ENCODE peak calls at places on chromosomes 13 and 19, in five cellular contexts. R is upper lobe of right lung; F is breast epithelium; S is heart left ventricle; J is effector memory CD4-positive, alpha-beta T cell. U is an unnamed sample.

GRCh38 chr13:52455677-52456041 is 381 bp downstream of the CKAP2 start:
- DNase-seq in F (peak), S (peak), R (peak), J (peak), U (peak)

GRCh38 chr13:42740753-42741152 is 40.6 kb upstream of the FAM216B start:
- DNase-seq in S (peak), J (no peak), R (peak), F (no peak), U (no peak)

GRCh38 chr19:12833747-12834417 is 497 bp downstream of the RTBDN start:
- DNase-seq in F (no peak), R (peak), J (peak), S (no peak), U (no peak)

GRCh38 chr13:40486518-40487163 is 179.8 kb downstream of the FOXO1 start:
- DNase-seq in J (no peak), F (no peak), S (no peak), R (no peak), U (no peak)

GRCh38 chr13:27338816-27339215 is 68.2 kb downstream of the RASL11A start:
- DNase-seq in S (no peak), R (no peak), F (no peak), J (no peak), U (no peak)

GRCh38 chr13:77084755-77085154 is 57.8 kb upstream of the FBXL3 start:
- DNase-seq in F (no peak), R (no peak), S (no peak), J (no peak), U (no peak)

GRCh38 chr13:69947577-69947976 is 160.0 kb upstream of the ATXN8OS start:
- DNase-seq in R (no peak), J (no peak), S (no peak), F (no peak), U (no peak)

GRCh38 chr13:74006666-74007065 is 127.5 kb downstream of the KLF12 start:
- DNase-seq in F (no peak), S (no peak), R (no peak), J (no peak), U (no peak)

GRCh38 chr13:26707122-26708006 is 53.2 kb downstream of the GPR12 start:
- DNase-seq in S (peak), F (no peak), J (no peak), R (no peak), U (no peak)

GRCh38 chr19:4581381-4582111 is 22.1 kb upstream of the SEMA6B start:
- DNase-seq in J (no peak), R (no peak), S (no peak), F (no peak), U (no peak)

GRCh38 chr19:45164577-45165335 is 4.0 kb upstream of the NKPD1 start:
- DNase-seq in R (peak), S (peak), J (peak), F (peak), U (peak)

GRCh38 chr19:35421362-35421761 is 26.7 kb upstream of the FFAR2 start:
- DNase-seq in F (no peak), S (no peak), R (no peak), J (no peak), U (no peak)

GRCh38 chr13:111204438-111205177 is 89.5 kb downstream of the ARHGEF7 start:
- DNase-seq in R (peak), F (no peak), S (peak), J (no peak), U (no peak)

GRCh38 chr13:97004096-97004876 is 10.0 kb upstream of the OXGR1 start:
- DNase-seq in J (no peak), F (no peak), R (no peak), S (no peak), U (no peak)

GRCh38 chr13:106415971-106416370 is 119.5 kb downstream of the EFNB2 start:
- DNase-seq in S (no peak), R (no peak), J (no peak), F (no peak), U (no peak)

GRCh38 chr13:98910501-98910951 is 67.3 kb downstream of the DOCK9 start:
- DNase-seq in J (no peak), F (no peak), S (peak), R (no peak), U (no peak)

GRCh38 chr13:51786425-51787010 is 17.4 kb downstream of the DHRS12 start:
- DNase-seq in J (no peak), F (no peak), S (no peak), R (no peak), U (no peak)

GRCh38 chr19:10855879-10856522 is 7.8 kb downstream of the C19orf38 start:
- DNase-seq in F (no peak), R (no peak), S (no peak), J (no peak), U (no peak)

GRCh38 chr13:102856603-102857002 is 10.8 kb downstream of the ERCC5 start:
- DNase-seq in R (peak), J (no peak), F (no peak), S (peak), U (no peak)

GRCh38 chr19:40273469-40274360 is 11.4 kb downstream of the AKT2 start:
- DNase-seq in F (no peak), S (no peak), J (no peak), R (no peak), U (no peak)

GRCh38 chr13:50208826-50209335 is 193.6 kb downstream of the KCNRG start:
- DNase-seq in F (peak), R (peak), S (peak), J (no peak), U (peak)

GRCh38 chr13:26484196-26484595 is 73.3 kb upstream of the WASF3 start:
- DNase-seq in J (no peak), R (no peak), F (no peak), S (no peak), U (no peak)

GRCh38 chr13:85755123-85755522 is 44.1 kb downstream of the SLITRK6 start:
- DNase-seq in J (no peak), F (no peak), R (no peak), S (no peak), U (no peak)

GRCh38 chr13:95497307-95497943 is 55.1 kb upstream of the CLDN10 start:
- DNase-seq in S (peak), J (no peak), F (no peak), R (no peak), U (no peak)

GRCh38 chr13:107824636-107825035 is 390.7 kb downstream of the LIG4 start:
- DNase-seq in S (no peak), R (no peak), F (no peak), J (no peak), U (no peak)

GRCh38 chr19:4352701-4353121 is 9.3 kb downstream of the MPND start:
- DNase-seq in J (peak), F (no peak), R (no peak), S (no peak), U (peak)

GRCh38 chr13:43732726-43733125 is 54.0 kb downstream of the ENOX1 start:
- DNase-seq in J (no peak), R (no peak), F (no peak), S (no peak), U (no peak)

GRCh38 chr13:72959643-72960042 is 99.2 kb upstream of the KLF5 start:
- DNase-seq in S (no peak), R (no peak), F (no peak), J (no peak), U (no peak)

GRCh38 chr13:57630661-57631606 is 610 bp upstream of the PCDH17 start:
- DNase-seq in R (peak), S (peak), F (no peak), J (no peak), U (no peak)

GRCh38 chr13:40211586-40211968 is 454.9 kb downstream of the FOXO1 start:
- DNase-seq in F (no peak), J (no peak), S (no peak), R (no peak), U (no peak)

GRCh38 chr19:55344444-55344843 is 4.8 kb downstream of the KMT5C start:
- DNase-seq in F (no peak), S (no peak), R (no peak), J (no peak), U (no peak)

GRCh38 chr13:50909605-50910482 is at the start of gene RNASEH2B:
- DNase-seq in F (peak), S (peak), R (peak), J (peak), U (peak)

GRCh38 chr13:113099142-113099541 is 6.4 kb upstream of the F7 start:
- DNase-seq in R (no peak), S (no peak), J (no peak), F (no peak), U (no peak)

GRCh38 chr13:109735567-109735966 is 50.8 kb downstream of the IRS2 start:
- DNase-seq in F (no peak), S (no peak), R (no peak), J (no peak), U (no peak)

GRCh38 chr13:35714588-35714987 is 238.1 kb upstream of the MAB21L1 start:
- DNase-seq in R (no peak), F (no peak), S (peak), J (no peak), U (no peak)

DNA sequence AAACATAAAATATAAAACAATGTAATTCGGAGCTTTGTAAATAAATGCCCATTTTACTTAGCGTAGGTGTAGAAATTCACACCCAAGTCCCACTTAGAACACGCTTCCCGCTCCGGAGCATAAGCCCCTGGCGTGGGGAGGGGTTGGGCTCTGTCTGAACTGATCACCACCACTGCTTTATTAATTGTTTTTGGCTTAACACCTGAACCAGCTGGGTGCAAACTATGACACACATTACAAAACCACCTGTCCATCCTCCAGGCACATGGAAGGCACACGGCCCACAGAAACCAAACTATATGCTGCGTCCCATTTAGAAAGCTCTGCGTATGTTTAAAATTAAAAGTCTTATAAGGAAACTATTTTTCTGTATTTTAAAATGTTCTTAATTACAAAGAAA is 25.9 kb downstream of the RASA3 start:
- DNase-seq in R (peak), J (no peak), F (peak), S (no peak), U (peak)
- H3K4me3 ChIP-seq in R (no peak), J (no peak), F (no peak), S (no peak), U (no peak)

DNA sequence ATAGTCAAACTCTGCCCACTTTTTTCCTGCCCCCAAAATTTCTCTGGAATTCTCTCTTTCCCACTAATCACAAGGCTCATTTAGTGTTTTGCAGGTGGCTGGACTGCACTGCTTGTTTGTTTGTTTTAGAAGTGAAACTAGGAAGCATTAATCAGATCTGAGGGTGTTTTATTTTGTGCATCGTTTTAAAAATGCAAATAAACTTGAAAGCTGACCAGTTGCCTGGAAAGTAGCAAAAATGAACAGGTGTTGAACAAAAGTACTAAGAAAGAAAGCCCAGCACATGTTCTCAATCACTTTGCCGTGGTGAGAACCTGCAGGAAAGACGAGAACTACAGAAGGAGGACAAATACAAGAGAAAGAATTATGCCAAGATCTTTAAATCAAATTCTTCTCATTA is 365.5 kb downstream of the PCDH9 start:
- DNase-seq in S (no peak), J (no peak), R (no peak), F (no peak), U (no peak)
- H3K4me3 ChIP-seq in S (no peak), J (no peak), R (no peak), F (no peak), U (no peak)

DNA sequence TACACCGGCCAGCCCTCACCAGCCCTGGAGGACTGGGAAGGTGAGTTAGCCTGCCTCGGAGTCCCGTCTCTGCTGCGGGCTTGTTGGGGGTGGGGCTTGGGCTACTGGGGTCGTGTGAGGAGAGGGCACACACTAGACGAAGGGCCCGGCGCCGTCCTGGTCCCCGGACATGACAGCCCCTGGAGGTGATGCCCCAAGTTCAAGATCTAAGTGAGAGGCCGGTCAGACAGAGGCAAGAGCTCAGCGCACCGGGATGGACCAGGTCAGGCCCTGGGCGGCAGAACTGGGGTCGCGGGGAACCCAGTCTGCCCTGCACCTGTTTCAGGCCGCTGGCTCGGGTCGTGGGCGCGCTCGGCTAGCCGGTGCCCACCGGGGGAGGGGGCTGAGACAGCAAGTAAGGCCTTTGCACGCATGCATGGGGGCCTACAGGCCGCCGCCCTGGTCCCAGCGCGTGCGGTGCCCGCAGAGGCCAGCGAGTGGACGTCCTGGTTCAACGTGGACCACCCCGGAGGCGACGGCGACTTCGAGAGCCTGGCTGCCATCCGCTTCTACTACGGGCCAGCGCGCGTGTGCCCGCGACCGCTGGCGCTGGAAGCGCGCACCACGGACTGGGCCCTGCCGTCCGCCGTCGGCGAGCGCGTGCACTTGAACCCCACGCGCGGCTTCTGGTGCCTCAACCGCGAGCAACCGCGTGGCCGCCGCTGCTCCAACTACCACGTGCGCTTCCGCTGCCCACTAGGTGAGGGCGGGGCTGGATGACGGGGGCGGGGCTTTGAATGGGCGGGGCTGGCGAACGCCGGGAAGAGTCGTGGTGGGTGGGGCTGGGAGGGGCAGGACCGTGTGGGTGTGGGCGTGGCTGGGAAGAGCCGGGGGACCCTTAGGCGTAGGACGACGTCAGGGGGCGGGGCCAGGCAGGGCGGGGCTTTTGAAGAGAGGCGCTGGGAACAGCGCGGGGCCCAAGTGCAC is 2.0 kb downstream of the CILP2 start:
- DNase-seq in S (peak), F (no peak), R (peak), J (peak), U (peak)
- H3K4me3 ChIP-seq in S (peak), F (peak), R (no peak), J (peak), U (peak)

GRCh38 chr19:48867922-48868195 is 558 bp downstream of the PLEKHA4 start:
- DNase-seq in F (no peak), J (no peak), R (no peak), S (no peak), U (no peak)
- H3K4me3 ChIP-seq in F (peak), J (no peak), R (peak), S (peak), U (peak)

GRCh38 chr19:2055871-2056809 is 5.1 kb upstream of the MKNK2 start:
- DNase-seq in R (peak), S (peak), J (no peak), F (no peak), U (peak)
- H3K4me3 ChIP-seq in R (peak), S (peak), J (no peak), F (peak), U (peak)

DNA sequence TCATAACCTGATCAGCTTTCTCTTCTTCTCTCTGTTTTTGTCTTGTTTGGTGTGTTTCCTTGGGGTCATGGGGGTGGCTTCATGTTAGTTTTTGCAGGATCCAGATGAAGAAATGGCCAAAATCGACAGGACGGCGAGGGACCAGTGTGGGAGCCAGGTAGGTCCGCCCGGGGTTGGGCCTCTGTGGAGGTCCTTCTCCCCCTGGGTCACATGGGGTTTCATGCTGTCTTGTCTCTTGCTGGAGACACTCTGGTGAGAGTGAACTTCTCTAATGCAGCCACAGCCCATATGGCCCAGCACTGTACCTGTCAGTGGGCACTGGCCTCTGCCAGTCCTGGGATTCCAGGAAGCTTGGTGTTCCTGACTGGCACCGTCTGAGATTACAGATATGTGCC is 1.1 kb downstream of the CCNE1 start:
- DNase-seq in J (no peak), S (no peak), F (no peak), R (no peak), U (peak)
- H3K4me3 ChIP-seq in J (peak), S (peak), F (peak), R (peak), U (peak)